ENCODE peak calls at places on chromosome 10, in five cellular contexts. R is H54, N is globus pallidus, C is left lobe of liver, V is amygdala. I is an unnamed sample.

GRCh38 chr10:86194684-86195083 is 171.9 kb downstream of the GRID1 start:
- DNase-seq in R (no peak), N (no peak), C (no peak), V (no peak), I (no peak)

GRCh38 chr10:13162013-13162364 is 631 bp downstream of the MCM10 start:
- DNase-seq in R (no peak), N (no peak), C (no peak), V (no peak), I (no peak)

GRCh38 chr10:26571655-26572054 is 125.8 kb upstream of the PDSS1 start:
- DNase-seq in R (no peak), N (no peak), C (no peak), V (no peak), I (no peak)

GRCh38 chr10:112979927-112980326 is 29.9 kb downstream of the TCF7L2 start:
- DNase-seq in R (no peak), N (no peak), C (no peak), V (no peak), I (no peak)

GRCh38 chr10:14235511-14235910 is 95.2 kb downstream of the FRMD4A start:
- DNase-seq in R (no peak), N (no peak), C (no peak), V (no peak), I (no peak)

GRCh38 chr10:100518761-100519241 is 860 bp downstream of the SEC31B start:
- DNase-seq in R (peak), N (peak), C (peak), V (peak), I (peak)

GRCh38 chr10:121927361-121927840 is 430 bp downstream of the ATE1 start:
- DNase-seq in R (peak), N (peak), C (peak), V (peak), I (no peak)

GRCh38 chr10:116097239-116097751 is 175.7 kb downstream of the GFRA1 start:
- DNase-seq in R (no peak), N (peak), C (no peak), V (peak), I (no peak)

GRCh38 chr10:88110822-88111221 is 247.4 kb downstream of the PTEN start:
- DNase-seq in R (no peak), N (no peak), C (no peak), V (no peak), I (no peak)

GRCh38 chr10:103739039-103739764 is 116.2 kb downstream of the SH3PXD2A start:
- DNase-seq in R (peak), N (no peak), C (no peak), V (no peak), I (no peak)

GRCh38 chr10:97518601-97519043 is 19.9 kb downstream of the UBTD1 start:
- DNase-seq in R (no peak), N (no peak), C (no peak), V (no peak), I (no peak)

GRCh38 chr10:68333452-68333851 is 724 bp upstream of the PBLD start:
- DNase-seq in R (no peak), N (peak), C (no peak), V (no peak), I (no peak)

GRCh38 chr10:90885176-90885575 is 13.4 kb downstream of the RPP30 start:
- DNase-seq in R (no peak), N (no peak), C (no peak), V (no peak), I (no peak)

GRCh38 chr10:80139290-80139689 is 6.8 kb downstream of the PLAC9 start:
- DNase-seq in R (no peak), N (no peak), C (no peak), V (no peak), I (no peak)

GRCh38 chr10:33005322-33006282 is 47.6 kb upstream of the ITGB1 start:
- DNase-seq in R (peak), N (peak), C (peak), V (no peak), I (no peak)

GRCh38 chr10:112755446-112756117 is 194.5 kb upstream of the TCF7L2 start:
- DNase-seq in R (no peak), N (peak), C (no peak), V (no peak), I (no peak)

GRCh38 chr10:47013469-47014169 is 102.4 kb downstream of the PTPN20 start:
- DNase-seq in R (no peak), N (no peak), C (no peak), V (no peak), I (no peak)

GRCh38 chr10:3924344-3924743 is 139.3 kb upstream of the KLF6 start:
- DNase-seq in R (peak), N (no peak), C (no peak), V (no peak), I (no peak)

GRCh38 chr10:1049425-1049958 is 573 bp upstream of the IDI1 start:
- DNase-seq in R (no peak), N (no peak), C (no peak), V (no peak), I (no peak)